ENCODE peak calls at places on chromosomes 12 and 14, in eight cellular contexts. P is left lung, L is esophagus squamous epithelium, Z is suprapubic skin, K is ovary, S is endodermal cell, E is NT2/D1, M is PC-3. O is an unnamed sample.
A peak's percentile ranks its signal among the peaks of the same experiment; 100 is the strongest.

GRCh38 chr12:55716582-55717396 is 943 bp downstream of the BLOC1S1 start:
- DNase-seq in Z (no peak), M (peak; percentile 22), P (no peak), L (no peak), S (no peak), E (no peak), K (no peak), O (no peak)

GRCh38 chr12:1464925-1465324 is 129.5 kb downstream of the FBXL14 start:
- DNase-seq in L (no peak), E (no peak), S (no peak), Z (no peak), P (no peak), K (no peak), M (no peak), O (no peak)

GRCh38 chr12:126617312-126617711 is 1552.1 kb downstream of the AACS start:
- DNase-seq in K (no peak), M (peak; percentile 53), P (no peak), E (peak; percentile 23), L (no peak), Z (no peak), S (peak; percentile 89), O (no peak)

GRCh38 chr12:45794422-45794821 is 64.9 kb downstream of the ARID2 start:
- DNase-seq in M (no peak), K (no peak), L (no peak), E (no peak), P (no peak), Z (no peak), S (peak; percentile 67), O (no peak)

GRCh38 chr12:117968826-117969659 is at the start of gene KSR2:
- DNase-seq in E (peak; percentile 88), K (peak; percentile 9), Z (peak; percentile 79), M (peak; percentile 92), L (no peak), S (peak; percentile 98), P (peak; percentile 77), O (peak; percentile 18)

GRCh38 chr14:96272777-96273471 is 16.9 kb downstream of the BDKRB1 start:
- DNase-seq in S (no peak), M (no peak), K (no peak), L (no peak), Z (no peak), E (no peak), P (no peak), O (no peak)

GRCh38 chr12:56188786-56189335 is 422 bp downstream of the SMARCC2 start:
- DNase-seq in K (no peak), P (no peak), E (no peak), M (no peak), S (peak; percentile 85), Z (no peak), L (no peak), O (peak; percentile 29)

GRCh38 chr14:73462078-73462715 is 3.9 kb upstream of the NUMB start:
- DNase-seq in L (no peak), M (no peak), Z (no peak), K (no peak), S (peak; percentile 55), E (no peak), P (peak; percentile 76), O (no peak)

GRCh38 chr14:32449640-32450039 is 120.5 kb downstream of the AKAP6 start:
- DNase-seq in S (no peak), Z (no peak), E (no peak), K (no peak), L (no peak), P (no peak), M (no peak), O (no peak)

GRCh38 chr12:56999456-56999855 is 6.9 kb downstream of the ZBTB39 start:
- DNase-seq in E (no peak), L (no peak), M (peak; percentile 34), Z (no peak), K (no peak), P (no peak), S (no peak), O (no peak)

GRCh38 chr14:99063620-99064225 is 208.3 kb downstream of the BCL11B start:
- DNase-seq in L (no peak), S (no peak), P (no peak), Z (no peak), K (no peak), E (no peak), M (no peak), O (no peak)

GRCh38 chr14:95126906-95127530 is 30.3 kb downstream of the DICER1 start:
- DNase-seq in M (no peak), L (no peak), P (no peak), K (no peak), S (no peak), Z (no peak), E (no peak), O (no peak)

GRCh38 chr14:95127531-95127911 is 29.8 kb downstream of the DICER1 start:
- DNase-seq in E (no peak), K (no peak), Z (no peak), M (no peak), P (no peak), L (no peak), S (no peak), O (no peak)

GRCh38 chr14:95123895-95124579 is 33.3 kb downstream of the DICER1 start:
- DNase-seq in K (no peak), E (no peak), M (no peak), L (no peak), P (no peak), Z (no peak), S (no peak), O (no peak)

GRCh38 chr14:95125156-95125555 is 32.2 kb downstream of the DICER1 start:
- DNase-seq in E (no peak), Z (no peak), M (no peak), L (no peak), S (no peak), P (no peak), K (no peak), O (no peak)

GRCh38 chr14:95125951-95126350 is 31.4 kb downstream of the DICER1 start:
- DNase-seq in L (no peak), P (no peak), Z (no peak), K (no peak), S (no peak), M (no peak), E (no peak), O (no peak)
- H3K36me3 ChIP-seq in L (peaks cover 8% of the 10 kb centered on the region), P (no peaks in the 10 kb centered on the region), Z (peaks cover 36% of the 10 kb centered on the region), K (no peaks in the 10 kb centered on the region), S (peaks cover 75% of the 10 kb centered on the region), M (peaks cover 32% of the 10 kb centered on the region), E (peaks cover 39% of the 10 kb centered on the region), O (peaks cover 13% of the 10 kb centered on the region)

DNA sequence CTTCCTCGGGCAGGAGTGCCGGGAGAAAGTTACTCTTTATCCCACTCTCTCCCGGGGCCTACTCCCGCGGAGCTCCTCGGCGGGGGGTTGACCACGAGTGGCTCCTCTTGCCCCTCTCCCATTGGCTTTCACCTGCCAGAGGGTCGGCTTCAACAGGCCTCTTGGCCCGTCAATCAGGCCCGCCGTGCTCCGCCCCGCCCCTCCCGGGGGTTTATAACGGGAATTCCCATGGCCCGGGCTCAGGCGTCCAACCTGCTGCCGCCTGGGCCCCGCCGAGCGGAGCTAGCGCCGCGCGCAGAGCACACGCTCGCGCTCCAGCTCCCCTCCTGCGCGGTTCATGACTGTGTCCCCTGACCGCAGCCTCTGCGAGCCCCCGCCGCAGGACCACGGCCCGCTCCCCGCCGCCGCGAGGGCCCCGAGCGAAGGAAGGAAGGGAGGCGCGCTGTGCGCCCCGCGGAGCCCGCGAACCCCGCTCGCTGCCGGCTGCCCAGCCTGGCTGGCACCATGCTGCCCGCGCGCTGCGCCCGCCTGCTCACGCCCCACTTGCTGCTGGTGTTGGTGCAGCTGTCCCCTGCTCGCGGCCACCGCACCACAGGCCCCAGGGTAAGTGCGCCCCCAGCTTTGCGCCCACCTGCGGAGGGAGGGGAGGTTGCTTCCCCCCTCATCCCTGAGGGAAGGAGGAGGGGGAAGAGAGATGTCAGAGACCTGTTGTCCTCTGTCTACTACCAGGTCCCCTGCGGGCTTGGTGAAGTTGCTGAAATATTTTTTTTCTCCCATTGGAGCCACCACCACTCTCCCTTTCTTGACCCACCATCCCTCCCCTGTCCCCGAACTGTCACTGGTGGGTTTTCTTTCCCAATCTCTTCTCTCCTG is at the start of gene SMOC1:
- DNase-seq in M (no peak), Z (no peak), S (peak; percentile 94), E (peak; percentile 35), P (no peak), L (no peak), K (no peak), O (no peak)
- H3K4me3 ChIP-seq in M (no peak within 1 kb of the TSS), Z (peak within 1 kb of the TSS; percentile 40), S (peak within 1 kb of the TSS; percentile 78), E (peak within 1 kb of the TSS; percentile 62), P (no peak within 1 kb of the TSS), L (no peak within 1 kb of the TSS), K (no peak within 1 kb of the TSS), O (no peak within 1 kb of the TSS)

GRCh38 chr14:52315355-52315718 is 1.2 kb downstream of the PTGER2 start:
- DNase-seq in Z (no peak), S (no peak), L (no peak), K (no peak), E (no peak), M (no peak), P (no peak), O (peak; percentile 18)

GRCh38 chr14:52313903-52314481 is at the start of gene PTGER2:
- DNase-seq in Z (peak; percentile 92), E (no peak), K (peak; percentile 90), L (peak; percentile 14), M (peak; percentile 91), P (peak; percentile 95), S (peak; percentile 83), O (peak; percentile 12)

GRCh38 chr14:52312872-52313492 is 1.1 kb upstream of the PTGER2 start:
- DNase-seq in K (no peak), L (no peak), E (no peak), S (no peak), Z (no peak), M (no peak), P (no peak), O (no peak)

GRCh38 chr14:52313493-52313881 is 625 bp upstream of the PTGER2 start:
- DNase-seq in K (no peak), E (no peak), M (no peak), Z (no peak), P (no peak), S (no peak), L (no peak), O (no peak)

GRCh38 chr14:52314521-52315354 is 626 bp downstream of the PTGER2 start:
- DNase-seq in L (no peak), M (no peak), P (peak; percentile 57), K (peak; percentile 48), Z (peak; percentile 83), S (peak; percentile 79), E (no peak), O (peak; percentile 62)
- H3K27me3 ChIP-seq in L (peaks cover 7% of the 10 kb centered on the region), M (no peaks in the 10 kb centered on the region), P (no peaks in the 10 kb centered on the region), K (no peaks in the 10 kb centered on the region), Z (peaks cover 22% of the 10 kb centered on the region), S (peaks cover 80% of the 10 kb centered on the region), E (peaks cover 54% of the 10 kb centered on the region), O (no peaks in the 10 kb centered on the region)

GRCh38 chr14:65070710-65071033 is 31.6 kb downstream of the MAX start:
- DNase-seq in K (no peak), M (peak; percentile 45), P (no peak), L (no peak), S (no peak), E (no peak), Z (no peak), O (no peak)

GRCh38 chr14:65072256-65072655 is 30.1 kb downstream of the MAX start:
- DNase-seq in S (no peak), K (no peak), E (no peak), L (no peak), M (no peak), Z (no peak), P (no peak), O (no peak)

GRCh38 chr14:65071544-65071943 is 30.8 kb downstream of the MAX start:
- DNase-seq in S (no peak), E (no peak), K (no peak), Z (no peak), M (no peak), L (no peak), P (no peak), O (no peak)

GRCh38 chr14:65072937-65073336 is 29.4 kb downstream of the MAX start:
- DNase-seq in Z (no peak), E (no peak), K (no peak), L (no peak), P (no peak), M (no peak), S (no peak), O (no peak)

GRCh38 chr14:65069874-65070709 is 32.2 kb downstream of the MAX start:
- DNase-seq in K (no peak), L (no peak), P (peak; percentile 66), Z (no peak), S (no peak), E (no peak), M (peak; percentile 64), O (no peak)
- H3K36me3 ChIP-seq in K (no peaks in the 10 kb centered on the region), L (no peaks in the 10 kb centered on the region), P (no peaks in the 10 kb centered on the region), Z (peaks cover under 1% of the 10 kb centered on the region), S (peaks cover 36% of the 10 kb centered on the region), E (peaks cover 39% of the 10 kb centered on the region), M (peaks cover 13% of the 10 kb centered on the region), O (no peaks in the 10 kb centered on the region)